ENCODE peak calls at places on chromosomes 1 and 21, in nine cellular contexts. Z, G, Q, V, P, D, U, L and A are unnamed samples.

GRCh38 chr1:6588128-6588892 is 8.5 kb downstream of the ZBTB48 start:
- DNase-seq in L (no peak), P (no peak), D (no peak), V (no peak), Q (no peak), G (no peak), Z (no peak), U (no peak), A (no peak)

GRCh38 chr1:222861057-222861456 is 46.2 kb downstream of the DISP1 start:
- DNase-seq in V (no peak), Q (no peak), U (no peak), P (no peak), D (no peak), Z (no peak), G (no peak), L (no peak), A (no peak)

GRCh38 chr21:39097981-39098380 is 85.3 kb downstream of the PSMG1 start:
- DNase-seq in Q (no peak), U (no peak), D (no peak), G (no peak), V (no peak), L (no peak), Z (no peak), P (no peak), A (no peak)

GRCh38 chr1:54069792-54070548 is 16.6 kb downstream of the TCEANC2 start:
- DNase-seq in G (no peak), Z (peak; percentile 99), Q (peak; percentile 60), V (no peak), L (peak; percentile 69), D (peak; percentile 61), U (peak; percentile 61), P (no peak), A (no peak)

GRCh38 chr1:151944110-151944858 is 35.0 kb upstream of the THEM4 start:
- DNase-seq in Z (no peak), P (no peak), V (no peak), D (no peak), U (peak; percentile 13), Q (no peak), G (no peak), L (no peak), A (no peak)

GRCh38 chr1:110674337-110675059 is at the start of gene KCNA3:
- DNase-seq in Z (peak; percentile 49), D (peak; percentile 67), L (peak; percentile 79), V (peak; percentile 84), Q (peak; percentile 79), U (no peak), P (no peak), G (no peak), A (no peak)

GRCh38 chr1:57013522-57013921 is 47.7 kb upstream of the C8B start:
- DNase-seq in V (no peak), D (no peak), L (no peak), U (no peak), G (no peak), Z (peak; percentile 76), Q (no peak), P (no peak), A (no peak)

GRCh38 chr1:51752073-51752948 is 126.2 kb downstream of the NRDC start:
- DNase-seq in D (no peak), V (no peak), U (no peak), P (no peak), L (no peak), Q (no peak), Z (no peak), G (no peak), A (no peak)

GRCh38 chr21:14923468-14923867 is 141.3 kb downstream of the NRIP1 start:
- DNase-seq in V (no peak), G (no peak), U (no peak), L (no peak), Z (no peak), D (no peak), Q (no peak), P (no peak), A (no peak)

GRCh38 chr21:31218830-31219608 is 125.0 kb downstream of the TIAM1 start:
- DNase-seq in U (peak; percentile 40), V (no peak), P (no peak), D (peak; percentile 11), L (no peak), Q (no peak), Z (peak; percentile 42), G (no peak), A (no peak)

GRCh38 chr1:84968101-84968500 is 28.8 kb downstream of the MCOLN2 start:
- DNase-seq in L (no peak), P (no peak), D (no peak), G (no peak), Q (no peak), Z (no peak), V (no peak), U (no peak), A (no peak)

GRCh38 chr1:115144176-115144575 is 54.9 kb upstream of the TSPAN2 start:
- DNase-seq in L (no peak), G (no peak), P (no peak), Q (no peak), V (no peak), U (no peak), D (no peak), Z (no peak), A (no peak)

GRCh38 chr1:237197470-237198425 is 155.8 kb downstream of the RYR2 start:
- DNase-seq in P (no peak), G (no peak), V (no peak), D (no peak), Q (no peak), L (no peak), Z (peak; percentile 21), U (peak; percentile 38), A (no peak)

GRCh38 chr21:45305831-45306230 is 18.1 kb upstream of the POFUT2 start:
- DNase-seq in G (no peak), Q (no peak), Z (no peak), D (no peak), L (no peak), P (peak; percentile 58), V (no peak), U (no peak), A (no peak)

GRCh38 chr1:231866392-231867331 is 240.1 kb downstream of the DISC1 start:
- DNase-seq in U (peak; percentile 46), G (no peak), P (no peak), V (no peak), L (peak; percentile 64), Z (peak; percentile 62), D (peak; percentile 34), Q (peak; percentile 53), A (peak; percentile 53)

GRCh38 chr1:60149254-60149653 is 75.7 kb upstream of the C1orf87 start:
- DNase-seq in G (no peak), L (no peak), Q (no peak), D (no peak), V (no peak), U (peak; percentile 14), Z (peak; percentile 38), P (peak; percentile 61), A (no peak)

GRCh38 chr21:40331182-40331581 is 463.9 kb downstream of the PCP4 start:
- DNase-seq in Z (no peak), L (no peak), G (no peak), D (no peak), V (no peak), U (no peak), P (no peak), Q (no peak), A (no peak)

GRCh38 chr1:221948459-221948858 is 206.6 kb upstream of the DUSP10 start:
- DNase-seq in Q (no peak), U (no peak), V (no peak), L (no peak), G (no peak), Z (no peak), P (no peak), D (no peak), A (no peak)

GRCh38 chr1:102872526-102872925 is 235.8 kb downstream of the COL11A1 start:
- DNase-seq in Q (no peak), V (no peak), P (no peak), Z (no peak), G (no peak), D (no peak), L (no peak), U (no peak), A (no peak)

GRCh38 chr21:21188513-21189188 is 190.4 kb downstream of the NCAM2 start:
- DNase-seq in V (no peak), G (no peak), Q (no peak), Z (peak; percentile 11), L (no peak), D (peak; percentile 77), P (no peak), U (no peak), A (no peak)

GRCh38 chr1:213905315-213905714 is 82.5 kb upstream of the PROX1 start:
- DNase-seq in Q (no peak), L (no peak), U (no peak), P (no peak), Z (no peak), V (no peak), G (no peak), D (no peak), A (no peak)

GRCh38 chr1:83922431-83922830 is 76.5 kb downstream of the TTLL7 start:
- DNase-seq in Q (no peak), L (no peak), U (no peak), P (no peak), Z (no peak), D (no peak), V (no peak), G (no peak), A (no peak)

GRCh38 chr1:50163674-50164073 is 55.0 kb downstream of the ELAVL4 start:
- DNase-seq in Z (no peak), V (no peak), Q (no peak), D (no peak), L (no peak), P (no peak), U (no peak), G (no peak), A (no peak)

GRCh38 chr1:226602186-226603029 is 53.8 kb downstream of the STUM start:
- DNase-seq in U (peak; percentile 63), Z (no peak), P (peak; percentile 90), V (no peak), D (no peak), L (no peak), Q (no peak), G (no peak), A (no peak)

GRCh38 chr1:95117207-95118018 is at the start of gene TLCD4:
- DNase-seq in U (no peak), D (peak; percentile 70), Z (no peak), L (no peak), Q (peak; percentile 70), P (peak; percentile 78), G (peak; percentile 53), V (peak; percentile 29), A (no peak)

GRCh38 chr1:73593804-73594203 is 604.2 kb downstream of the LRRIQ3 start:
- DNase-seq in P (no peak), Q (no peak), D (no peak), L (no peak), Z (no peak), U (peak; percentile 34), G (no peak), V (no peak), A (no peak)